ENCODE peak calls at places on chromosomes 1 and 21, in eight cellular contexts. D is OCI-LY7, Q is psoas muscle, B is AG04449, X is endothelial cell, R is retina, H is AG08396, Y is NCI-H1930. G is an unnamed sample.

GRCh38 chr1:57791497-57791896 is 367.6 kb upstream of the DAB1 start:
- DNase-seq in D (no peak), Q (no peak), B (no peak), X (no peak), R (no peak), H (no peak), Y (no peak), G (no peak)

GRCh38 chr1:59690531-59690930 is 124.2 kb upstream of the HOOK1 start:
- DNase-seq in D (no peak), Q (no peak), B (no peak), X (no peak), R (no peak), H (no peak), Y (no peak), G (peak; percentile 34)

GRCh38 chr21:43721225-43721605 is 2.3 kb downstream of the PDXK start:
- DNase-seq in D (no peak), Q (no peak), B (no peak), X (no peak), R (no peak), H (no peak), Y (no peak), G (no peak)

GRCh38 chr1:63602629-63603028 is 9.4 kb downstream of the PGM1 start:
- DNase-seq in D (no peak), Q (no peak), B (no peak), X (no peak), R (no peak), H (no peak), Y (no peak), G (no peak)

GRCh38 chr21:25997788-25998611 is 172.6 kb downstream of the APP start:
- DNase-seq in D (no peak), Q (no peak), B (no peak), X (peak; percentile 26), R (peak; percentile 65), H (no peak), Y (peak; percentile 80), G (no peak)

GRCh38 chr1:232438476-232438875 is 191.5 kb downstream of the SIPA1L2 start:
- DNase-seq in D (no peak), Q (no peak), B (no peak), X (no peak), R (no peak), H (no peak), Y (no peak), G (no peak)

GRCh38 chr1:12034381-12034801 is 15.1 kb downstream of the MIIP start:
- DNase-seq in D (no peak), Q (no peak), B (no peak), X (no peak), R (no peak), H (peak; percentile 44), Y (no peak), G (no peak)

GRCh38 chr1:235093013-235093618 is 35.5 kb downstream of the TOMM20 start:
- DNase-seq in D (peak; percentile 24), Q (no peak), B (no peak), X (peak; percentile 47), R (peak; percentile 71), H (peak; percentile 58), Y (peak; percentile 60), G (peak; percentile 69)

GRCh38 chr21:45575304-45575992 is 33.2 kb upstream of the SLC19A1 start:
- DNase-seq in D (no peak), Q (no peak), B (no peak), X (no peak), R (no peak), H (no peak), Y (no peak), G (no peak)

GRCh38 chr1:209648931-209649776 is 3.1 kb downstream of the LAMB3 start:
- DNase-seq in D (no peak), Q (no peak), B (peak; percentile 75), X (no peak), R (no peak), H (peak; percentile 66), Y (no peak), G (peak; percentile 95)

GRCh38 chr1:58290685-58291372 is 255.7 kb downstream of the OMA1 start:
- DNase-seq in D (no peak), Q (no peak), B (no peak), X (peak; percentile 70), R (peak; percentile 16), H (peak; percentile 14), Y (no peak), G (peak; percentile 24)

GRCh38 chr21:45284456-45284741 is 3.3 kb downstream of the POFUT2 start:
- DNase-seq in D (no peak), Q (no peak), B (no peak), X (no peak), R (no peak), H (no peak), Y (no peak), G (no peak)

GRCh38 chr21:28781602-28782274 is 210.9 kb downstream of the LTN1 start:
- DNase-seq in D (peak; percentile 20), Q (no peak), B (no peak), X (peak; percentile 9), R (no peak), H (peak; percentile 13), Y (no peak), G (peak; percentile 51)

GRCh38 chr1:97870574-97870973 is 50.3 kb downstream of the DPYD start:
- DNase-seq in D (no peak), Q (no peak), B (no peak), X (no peak), R (peak; percentile 14), H (no peak), Y (peak; percentile 89), G (no peak)

GRCh38 chr1:209207701-209208286 is 375.7 kb upstream of the CAMK1G start:
- DNase-seq in D (peak; percentile 7), Q (peak; percentile 61), B (peak; percentile 4), X (peak; percentile 81), R (peak; percentile 92), H (peak; percentile 76), Y (peak; percentile 41), G (peak; percentile 78)

GRCh38 chr21:45228171-45228641 is 59.5 kb downstream of the POFUT2 start:
- DNase-seq in D (no peak), Q (peak; percentile 47), B (peak; percentile 94), X (no peak), R (no peak), H (peak; percentile 87), Y (no peak), G (peak; percentile 90)

GRCh38 chr1:161907266-161907665 is 116.4 kb downstream of the OLFML2B start:
- DNase-seq in D (no peak), Q (no peak), B (no peak), X (no peak), R (no peak), H (no peak), Y (no peak), G (no peak)

G was measured in kidney tubule cell.